ENCODE peak calls at places on chromosomes 7 and 10, in six cellular contexts. K is HL-60, X is fibroblast of pulmonary artery, D is adrenal gland, S is fibroblast of villous mesenchyme, Q is nephron progenitor cell. J is an unnamed sample.

GRCh38 chr7:20508109-20508508 is 107.4 kb upstream of the ABCB5 start:
- DNase-seq in K (peak), X (no peak), D (no peak), S (no peak), Q (no peak), J (no peak)

GRCh38 chr7:125648543-125648942 is 718.9 kb upstream of the POT1 start:
- DNase-seq in K (no peak), X (no peak), D (no peak), S (no peak), Q (no peak), J (no peak)

GRCh38 chr10:11539191-11539868 is 72.1 kb downstream of the USP6NL start:
- DNase-seq in K (no peak), X (peak), D (no peak), S (peak), Q (no peak), J (no peak)

GRCh38 chr7:127391591-127392181 is 822 bp downstream of the ZNF800 start:
- DNase-seq in K (peak), X (peak), D (peak), S (peak), Q (no peak), J (peak)

GRCh38 chr7:30911561-30911969 is at the start of gene AQP1:
- DNase-seq in K (no peak), X (peak), D (no peak), S (peak), Q (no peak), J (no peak)

GRCh38 chr7:75793676-75794075 is 19.9 kb downstream of the CCL24 start:
- DNase-seq in K (no peak), X (no peak), D (no peak), S (no peak), Q (no peak), J (no peak)

GRCh38 chr7:27150568-27151340 is 1.6 kb downstream of the HOXA3 start:
- DNase-seq in K (peak), X (peak), D (peak), S (peak), Q (peak), J (peak)

GRCh38 chr7:30459591-30460245 is 18.9 kb downstream of the NOD1 start:
- DNase-seq in K (no peak), X (peak), D (peak), S (peak), Q (no peak), J (no peak)

GRCh38 chr10:92729886-92730285 is 40.1 kb downstream of the HHEX start:
- DNase-seq in K (no peak), X (no peak), D (no peak), S (no peak), Q (no peak), J (peak)

GRCh38 chr7:29353810-29354209 is 159.2 kb downstream of the CHN2 start:
- DNase-seq in K (no peak), X (no peak), D (no peak), S (no peak), Q (no peak), J (no peak)

GRCh38 chr7:142100634-142101033 is 10.9 kb upstream of the MGAM2 start:
- DNase-seq in K (no peak), X (no peak), D (no peak), S (no peak), Q (no peak), J (no peak)

GRCh38 chr10:132115736-132116135 is 50.0 kb downstream of the JAKMIP3 start:
- DNase-seq in K (no peak), X (peak), D (no peak), S (peak), Q (peak), J (no peak)

GRCh38 chr10:128316925-128317324 is 190.7 kb upstream of the MKI67 start:
- DNase-seq in K (no peak), X (no peak), D (no peak), S (no peak), Q (no peak), J (no peak)

GRCh38 chr7:22698762-22699161 is 28.2 kb upstream of the IL6 start:
- DNase-seq in K (no peak), X (no peak), D (no peak), S (no peak), Q (no peak), J (no peak)

GRCh38 chr7:1865000-1865808 is 195.1 kb downstream of the ELFN1 start:
- DNase-seq in K (no peak), X (no peak), D (no peak), S (no peak), Q (no peak), J (no peak)

DNA sequence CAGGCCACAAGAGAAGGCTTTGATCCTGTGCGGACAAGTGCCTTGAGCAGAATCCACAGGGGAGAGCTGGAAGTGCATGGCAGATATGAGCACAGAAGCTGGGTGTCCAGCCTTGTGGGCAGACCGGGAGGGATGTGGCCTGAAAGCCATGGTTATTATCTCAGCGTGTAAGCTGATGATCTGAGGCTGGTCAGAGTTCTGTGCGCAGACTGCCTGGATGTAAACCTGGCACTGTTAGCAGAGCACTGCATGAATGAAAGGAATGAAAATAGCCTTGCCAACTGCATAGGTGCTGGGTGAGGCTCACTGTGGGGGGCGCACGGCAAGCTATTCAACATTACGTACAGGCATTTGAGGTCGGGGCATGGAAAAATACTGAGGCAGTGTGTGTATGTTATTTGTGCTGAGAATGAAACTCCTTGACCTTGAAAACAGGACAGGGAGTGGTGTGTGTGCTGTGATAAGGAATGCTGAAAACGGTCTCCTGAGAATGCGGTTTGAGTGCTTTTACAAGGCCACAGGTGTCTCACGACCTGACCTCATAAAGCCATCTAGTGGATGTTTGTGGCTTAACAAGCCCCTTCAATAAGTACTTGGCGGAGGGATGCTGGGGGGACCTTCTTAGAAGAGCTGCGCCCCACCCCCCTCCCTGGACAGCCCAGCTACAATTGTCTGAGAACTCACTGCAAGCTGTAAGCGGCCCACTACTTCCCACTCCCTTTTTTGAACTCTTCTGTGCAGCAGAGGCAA is 18.7 kb downstream of the AKR1C1 start:
- DNase-seq in K (no peak), X (peak), D (peak), S (peak), Q (peak), J (peak)
- TF ChIP-seq CTCF in K (no peak), X (peak), D (peak), S (peak), Q (peak), J (peak)

DNA sequence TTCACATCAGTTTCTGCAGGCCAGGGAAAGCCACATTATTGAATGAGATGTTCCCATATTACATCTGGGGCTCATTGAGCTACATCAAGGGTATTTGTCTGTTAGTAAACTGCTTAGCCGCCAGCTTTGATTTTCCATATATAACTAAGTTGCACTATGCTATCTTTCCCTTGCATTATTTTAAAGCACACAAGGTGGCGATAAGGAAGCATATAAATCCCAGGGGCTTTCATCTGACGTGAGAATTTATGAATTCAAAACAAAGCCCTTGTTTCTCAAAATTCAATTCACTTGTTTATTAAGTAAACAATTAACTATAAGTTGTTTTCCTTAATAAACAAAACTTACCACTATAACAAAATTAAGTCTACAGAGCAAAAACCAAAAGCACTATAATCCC is 334.1 kb upstream of the TPK1 start:
- DNase-seq in K (no peak), X (no peak), D (no peak), S (no peak), Q (no peak), J (no peak)
- TF ChIP-seq CTCF in K (no peak), X (no peak), D (no peak), S (no peak), Q (no peak), J (no peak)

GRCh38 chr7:3995187-3995586 is 686.9 kb upstream of the FOXK1 start:
- DNase-seq in K (no peak), X (no peak), D (no peak), S (no peak), Q (no peak), J (no peak)
- TF ChIP-seq CTCF in K (no peak), X (no peak), D (no peak), S (no peak), Q (no peak), J (no peak)

GRCh38 chr10:4772202-4772570 is 53.8 kb upstream of the AKR1E2 start:
- DNase-seq in K (no peak), X (no peak), D (no peak), S (no peak), Q (no peak), J (no peak)

GRCh38 chr10:4766449-4766848 is 59.6 kb upstream of the AKR1E2 start:
- DNase-seq in K (no peak), X (peak), D (no peak), S (peak), Q (no peak), J (no peak)

GRCh38 chr10:4767033-4767814 is 58.8 kb upstream of the AKR1E2 start:
- DNase-seq in K (no peak), X (peak), D (no peak), S (peak), Q (no peak), J (no peak)

GRCh38 chr10:4771554-4772201 is 54.3 kb upstream of the AKR1E2 start:
- DNase-seq in K (no peak), X (peak), D (no peak), S (peak), Q (no peak), J (no peak)

DNA sequence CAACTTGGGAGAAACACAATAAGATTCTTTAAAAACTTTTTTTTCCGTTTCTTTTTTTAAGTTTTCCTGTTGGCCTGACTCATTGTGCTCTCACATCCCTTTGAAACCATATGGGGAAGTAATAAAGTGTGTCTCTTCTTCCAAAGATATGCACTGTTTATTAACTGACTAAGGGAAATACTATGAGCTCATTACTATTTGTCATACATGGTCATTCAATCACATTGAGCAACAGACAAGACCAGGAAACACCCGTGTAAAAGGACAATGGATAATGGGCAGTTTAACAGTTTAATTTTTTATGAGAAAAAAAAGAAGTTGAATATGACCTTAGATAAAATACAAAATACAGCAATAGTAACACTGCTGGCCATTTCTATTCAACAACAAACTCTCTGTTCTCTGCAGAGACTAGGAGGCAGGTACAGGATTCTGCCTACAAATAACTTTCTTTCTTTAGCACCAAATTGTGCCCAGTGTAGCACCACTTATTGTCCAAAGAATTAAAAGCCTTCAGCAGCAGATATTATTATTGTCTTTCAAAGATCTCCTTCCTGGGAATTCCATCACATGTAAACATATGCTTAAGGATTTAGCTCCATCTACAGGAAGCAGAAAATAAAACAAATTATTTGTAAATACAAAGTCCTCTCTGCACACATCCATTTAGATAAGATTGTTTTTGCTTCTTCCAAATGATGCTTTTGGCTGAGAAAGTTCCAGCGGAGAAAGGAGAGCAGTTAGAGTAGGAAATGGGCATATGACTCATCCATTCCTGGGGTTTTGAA is 55.0 kb upstream of the AKR1E2 start:
- DNase-seq in K (no peak), X (peak), D (no peak), S (peak), Q (no peak), J (no peak)
- TF ChIP-seq CTCF in K (no peak), X (peak), D (peak), S (peak), Q (peak), J (no peak)

GRCh38 chr10:43846187-43846680 is 197.6 kb upstream of the ZNF32 start:
- DNase-seq in K (peak), X (peak), D (peak), S (peak), Q (no peak), J (no peak)
- TF ChIP-seq CTCF in K (no peak), X (no peak), D (no peak), S (no peak), Q (no peak), J (no peak)

DNA sequence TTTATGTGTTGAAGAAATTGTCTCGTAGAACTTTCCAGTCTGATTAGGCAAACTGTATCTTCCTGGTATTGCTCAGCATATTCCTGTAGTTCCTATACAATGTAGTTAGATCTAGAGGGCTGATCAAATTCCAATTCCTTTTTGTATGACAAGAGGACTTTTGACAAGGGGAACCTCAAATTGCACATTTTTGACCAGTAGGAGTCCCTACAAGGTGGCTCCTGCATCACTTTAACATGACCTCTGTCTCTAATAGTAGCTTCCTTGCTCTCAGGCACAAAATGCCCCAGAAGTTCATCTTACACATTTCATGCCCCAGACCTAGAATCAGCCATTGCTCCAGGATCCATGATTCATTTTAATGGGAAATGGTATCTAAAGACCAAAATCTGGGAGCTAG is 18.7 kb downstream of the HERPUD2 start:
- DNase-seq in K (no peak), X (no peak), D (no peak), S (no peak), Q (no peak), J (no peak)
- TF ChIP-seq CTCF in K (no peak), X (no peak), D (no peak), S (no peak), Q (no peak), J (peak)

GRCh38 chr7:44798649-44799275 is 2.3 kb downstream of the PPIA start:
- DNase-seq in K (no peak), X (peak), D (no peak), S (no peak), Q (no peak), J (no peak)

GRCh38 chr7:44799939-44800338 is 3.5 kb downstream of the PPIA start:
- DNase-seq in K (no peak), X (no peak), D (no peak), S (no peak), Q (no peak), J (no peak)

GRCh38 chr7:44796034-44796503 is 412 bp upstream of the PPIA start:
- DNase-seq in K (peak), X (peak), D (no peak), S (peak), Q (no peak), J (no peak)

GRCh38 chr7:44796504-44797328 is at the start of gene PPIA:
- DNase-seq in K (peak), X (peak), D (peak), S (peak), Q (peak), J (peak)

GRCh38 chr7:44797329-44798258 is 1.1 kb downstream of the PPIA start:
- DNase-seq in K (peak), X (peak), D (peak), S (peak), Q (peak), J (peak)
- TF ChIP-seq CTCF in K (peak), X (peak), D (peak), S (peak), Q (peak), J (peak)

GRCh38 chr10:102394079-102394800 is 1.3 kb upstream of the NFKB2 start:
- DNase-seq in K (peak), X (peak), D (peak), S (peak), Q (peak), J (peak)
- TF ChIP-seq CTCF in K (no peak), X (no peak), D (peak), S (no peak), Q (peak), J (no peak)